ENCODE peak calls at places on chromosomes 12 and 14, in ten cellular contexts. One of them, this sample, is unnamed.

GRCh38 chr14:22220427-22220826 is 368.6 kb downstream of the DAD1 start:
- DNase-seq in CD4-positive, alpha-beta T cell: no peak
- DNase-seq in NCI-H1417: no peak
- DNase-seq in sigmoid colon: no peak
- DNase-seq in mesendoderm: no peak
- DNase-seq in left ventricle myocardium superior: no peak
- DNase-seq in ELR: no peak
- DNase-seq in RWPE1: peak
- DNase-seq in upper lobe of right lung: no peak
- DNase-seq in bronchial epithelial cell: peak
- DNase-seq in this sample: no peak

GRCh38 chr12:128715485-128715884 is 108.3 kb downstream of the SLC15A4 start:
- DNase-seq in CD4-positive, alpha-beta T cell: no peak
- DNase-seq in NCI-H1417: no peak
- DNase-seq in sigmoid colon: no peak
- DNase-seq in mesendoderm: no peak
- DNase-seq in left ventricle myocardium superior: no peak
- DNase-seq in ELR: no peak
- DNase-seq in RWPE1: no peak
- DNase-seq in upper lobe of right lung: no peak
- DNase-seq in bronchial epithelial cell: no peak
- DNase-seq in this sample: no peak

GRCh38 chr14:72926292-72927028 is at the start of gene DCAF4:
- DNase-seq in CD4-positive, alpha-beta T cell: peak
- DNase-seq in NCI-H1417: peak
- DNase-seq in sigmoid colon: peak
- DNase-seq in mesendoderm: peak
- DNase-seq in left ventricle myocardium superior: peak
- DNase-seq in ELR: peak
- DNase-seq in RWPE1: peak
- DNase-seq in upper lobe of right lung: peak
- DNase-seq in bronchial epithelial cell: peak
- DNase-seq in this sample: peak

GRCh38 chr12:1855241-1855640 is 34.9 kb downstream of the LRTM2 start:
- DNase-seq in CD4-positive, alpha-beta T cell: no peak
- DNase-seq in NCI-H1417: peak
- DNase-seq in sigmoid colon: no peak
- DNase-seq in mesendoderm: peak
- DNase-seq in left ventricle myocardium superior: no peak
- DNase-seq in ELR: peak
- DNase-seq in RWPE1: no peak
- DNase-seq in upper lobe of right lung: no peak
- DNase-seq in bronchial epithelial cell: no peak
- DNase-seq in this sample: no peak

GRCh38 chr12:131901431-131902331 is 7.3 kb downstream of the ULK1 start:
- DNase-seq in CD4-positive, alpha-beta T cell: no peak
- DNase-seq in NCI-H1417: no peak
- DNase-seq in sigmoid colon: peak
- DNase-seq in mesendoderm: no peak
- DNase-seq in left ventricle myocardium superior: peak
- DNase-seq in ELR: no peak
- DNase-seq in RWPE1: peak
- DNase-seq in upper lobe of right lung: peak
- DNase-seq in bronchial epithelial cell: no peak
- DNase-seq in this sample: no peak

GRCh38 chr14:41859336-41859735 is 252.7 kb downstream of the LRFN5 start:
- DNase-seq in CD4-positive, alpha-beta T cell: no peak
- DNase-seq in NCI-H1417: no peak
- DNase-seq in sigmoid colon: no peak
- DNase-seq in mesendoderm: no peak
- DNase-seq in left ventricle myocardium superior: no peak
- DNase-seq in ELR: no peak
- DNase-seq in RWPE1: no peak
- DNase-seq in upper lobe of right lung: no peak
- DNase-seq in bronchial epithelial cell: peak
- DNase-seq in this sample: no peak

GRCh38 chr12:52690351-52691075 is 10.3 kb upstream of the KRT1 start:
- DNase-seq in CD4-positive, alpha-beta T cell: no peak
- DNase-seq in NCI-H1417: no peak
- DNase-seq in sigmoid colon: no peak
- DNase-seq in mesendoderm: no peak
- DNase-seq in left ventricle myocardium superior: no peak
- DNase-seq in ELR: no peak
- DNase-seq in RWPE1: no peak
- DNase-seq in upper lobe of right lung: no peak
- DNase-seq in bronchial epithelial cell: no peak
- DNase-seq in this sample: no peak

GRCh38 chr12:119020377-119021360 is 39.3 kb downstream of the SRRM4 start:
- DNase-seq in CD4-positive, alpha-beta T cell: no peak
- DNase-seq in NCI-H1417: peak
- DNase-seq in sigmoid colon: no peak
- DNase-seq in mesendoderm: peak
- DNase-seq in left ventricle myocardium superior: peak
- DNase-seq in ELR: peak
- DNase-seq in RWPE1: no peak
- DNase-seq in upper lobe of right lung: peak
- DNase-seq in bronchial epithelial cell: no peak
- DNase-seq in this sample: peak

GRCh38 chr12:131831021-131831571 is 2.9 kb downstream of the MMP17 start:
- DNase-seq in CD4-positive, alpha-beta T cell: no peak
- DNase-seq in NCI-H1417: peak
- DNase-seq in sigmoid colon: peak
- DNase-seq in mesendoderm: no peak
- DNase-seq in left ventricle myocardium superior: no peak
- DNase-seq in ELR: peak
- DNase-seq in RWPE1: no peak
- DNase-seq in upper lobe of right lung: no peak
- DNase-seq in bronchial epithelial cell: no peak
- DNase-seq in this sample: peak

GRCh38 chr14:60328588-60328987 is 79.6 kb downstream of the PPM1A start:
- DNase-seq in CD4-positive, alpha-beta T cell: no peak
- DNase-seq in NCI-H1417: peak
- DNase-seq in sigmoid colon: no peak
- DNase-seq in mesendoderm: peak
- DNase-seq in left ventricle myocardium superior: no peak
- DNase-seq in ELR: no peak
- DNase-seq in RWPE1: no peak
- DNase-seq in upper lobe of right lung: no peak
- DNase-seq in bronchial epithelial cell: no peak
- DNase-seq in this sample: peak

GRCh38 chr14:52175982-52176502 is 91.5 kb upstream of the PTGDR start:
- DNase-seq in CD4-positive, alpha-beta T cell: no peak
- DNase-seq in NCI-H1417: no peak
- DNase-seq in sigmoid colon: no peak
- DNase-seq in mesendoderm: no peak
- DNase-seq in left ventricle myocardium superior: no peak
- DNase-seq in ELR: no peak
- DNase-seq in RWPE1: no peak
- DNase-seq in upper lobe of right lung: no peak
- DNase-seq in bronchial epithelial cell: no peak
- DNase-seq in this sample: no peak

GRCh38 chr12:109590566-109590965 is 17.0 kb downstream of the MVK start:
- DNase-seq in CD4-positive, alpha-beta T cell: no peak
- DNase-seq in NCI-H1417: no peak
- DNase-seq in sigmoid colon: no peak
- DNase-seq in mesendoderm: no peak
- DNase-seq in left ventricle myocardium superior: no peak
- DNase-seq in ELR: no peak
- DNase-seq in RWPE1: no peak
- DNase-seq in upper lobe of right lung: no peak
- DNase-seq in bronchial epithelial cell: no peak
- DNase-seq in this sample: no peak

GRCh38 chr12:16369156-16369555 is 21.7 kb downstream of the MGST1 start:
- DNase-seq in CD4-positive, alpha-beta T cell: no peak
- DNase-seq in NCI-H1417: no peak
- DNase-seq in sigmoid colon: no peak
- DNase-seq in mesendoderm: no peak
- DNase-seq in left ventricle myocardium superior: no peak
- DNase-seq in ELR: no peak
- DNase-seq in RWPE1: no peak
- DNase-seq in upper lobe of right lung: no peak
- DNase-seq in bronchial epithelial cell: peak
- DNase-seq in this sample: no peak

GRCh38 chr14:55125403-55125802 is 3.6 kb upstream of the LGALS3 start:
- DNase-seq in CD4-positive, alpha-beta T cell: no peak
- DNase-seq in NCI-H1417: no peak
- DNase-seq in sigmoid colon: no peak
- DNase-seq in mesendoderm: no peak
- DNase-seq in left ventricle myocardium superior: no peak
- DNase-seq in ELR: peak
- DNase-seq in RWPE1: no peak
- DNase-seq in upper lobe of right lung: no peak
- DNase-seq in bronchial epithelial cell: no peak
- DNase-seq in this sample: no peak

GRCh38 chr12:31687101-31687527 is 27.6 kb downstream of the ETFBKMT start:
- DNase-seq in CD4-positive, alpha-beta T cell: no peak
- DNase-seq in NCI-H1417: no peak
- DNase-seq in sigmoid colon: no peak
- DNase-seq in mesendoderm: no peak
- DNase-seq in left ventricle myocardium superior: no peak
- DNase-seq in ELR: no peak
- DNase-seq in RWPE1: no peak
- DNase-seq in upper lobe of right lung: no peak
- DNase-seq in bronchial epithelial cell: no peak
- DNase-seq in this sample: no peak

GRCh38 chr12:101671157-101671791 is 26.2 kb upstream of the CHPT1 start:
- DNase-seq in CD4-positive, alpha-beta T cell: peak
- DNase-seq in NCI-H1417: no peak
- DNase-seq in sigmoid colon: no peak
- DNase-seq in mesendoderm: no peak
- DNase-seq in left ventricle myocardium superior: no peak
- DNase-seq in ELR: no peak
- DNase-seq in RWPE1: no peak
- DNase-seq in upper lobe of right lung: no peak
- DNase-seq in bronchial epithelial cell: no peak
- DNase-seq in this sample: peak

GRCh38 chr12:111238075-111238734 is 130.7 kb downstream of the PHETA1 start:
- DNase-seq in CD4-positive, alpha-beta T cell: no peak
- DNase-seq in NCI-H1417: peak
- DNase-seq in sigmoid colon: no peak
- DNase-seq in mesendoderm: no peak
- DNase-seq in left ventricle myocardium superior: no peak
- DNase-seq in ELR: no peak
- DNase-seq in RWPE1: no peak
- DNase-seq in upper lobe of right lung: no peak
- DNase-seq in bronchial epithelial cell: peak
- DNase-seq in this sample: no peak

GRCh38 chr14:87286191-87286590 is 706.8 kb downstream of the GALC start:
- DNase-seq in CD4-positive, alpha-beta T cell: no peak
- DNase-seq in NCI-H1417: no peak
- DNase-seq in sigmoid colon: no peak
- DNase-seq in mesendoderm: no peak
- DNase-seq in left ventricle myocardium superior: no peak
- DNase-seq in ELR: no peak
- DNase-seq in RWPE1: peak
- DNase-seq in upper lobe of right lung: no peak
- DNase-seq in bronchial epithelial cell: peak
- DNase-seq in this sample: no peak

GRCh38 chr12:55718650-55719275 is 1.4 kb upstream of the RDH5 start:
- DNase-seq in CD4-positive, alpha-beta T cell: no peak
- DNase-seq in NCI-H1417: no peak
- DNase-seq in sigmoid colon: no peak
- DNase-seq in mesendoderm: no peak
- DNase-seq in left ventricle myocardium superior: no peak
- DNase-seq in ELR: no peak
- DNase-seq in RWPE1: no peak
- DNase-seq in upper lobe of right lung: no peak
- DNase-seq in bronchial epithelial cell: no peak
- DNase-seq in this sample: no peak

GRCh38 chr14:33134975-33135374 is 196.3 kb downstream of the NPAS3 start:
- DNase-seq in CD4-positive, alpha-beta T cell: no peak
- DNase-seq in NCI-H1417: no peak
- DNase-seq in sigmoid colon: no peak
- DNase-seq in mesendoderm: no peak
- DNase-seq in left ventricle myocardium superior: no peak
- DNase-seq in ELR: no peak
- DNase-seq in RWPE1: no peak
- DNase-seq in upper lobe of right lung: no peak
- DNase-seq in bronchial epithelial cell: no peak
- DNase-seq in this sample: no peak

GRCh38 chr14:68939893-68940613 is 39.0 kb downstream of the ACTN1 start:
- DNase-seq in CD4-positive, alpha-beta T cell: no peak
- DNase-seq in NCI-H1417: no peak
- DNase-seq in sigmoid colon: peak
- DNase-seq in mesendoderm: peak
- DNase-seq in left ventricle myocardium superior: peak
- DNase-seq in ELR: peak
- DNase-seq in RWPE1: peak
- DNase-seq in upper lobe of right lung: no peak
- DNase-seq in bronchial epithelial cell: peak
- DNase-seq in this sample: peak

GRCh38 chr14:75335588-75335987 is 57.0 kb downstream of the FOS start:
- DNase-seq in CD4-positive, alpha-beta T cell: no peak
- DNase-seq in NCI-H1417: no peak
- DNase-seq in sigmoid colon: peak
- DNase-seq in mesendoderm: no peak
- DNase-seq in left ventricle myocardium superior: no peak
- DNase-seq in ELR: no peak
- DNase-seq in RWPE1: no peak
- DNase-seq in upper lobe of right lung: no peak
- DNase-seq in bronchial epithelial cell: no peak
- DNase-seq in this sample: peak

GRCh38 chr12:123115409-123116111 is 35.3 kb downstream of the PITPNM2 start:
- DNase-seq in CD4-positive, alpha-beta T cell: no peak
- DNase-seq in NCI-H1417: no peak
- DNase-seq in sigmoid colon: peak
- DNase-seq in mesendoderm: no peak
- DNase-seq in left ventricle myocardium superior: peak
- DNase-seq in ELR: peak
- DNase-seq in RWPE1: peak
- DNase-seq in upper lobe of right lung: no peak
- DNase-seq in bronchial epithelial cell: no peak
- DNase-seq in this sample: peak

GRCh38 chr14:96072076-96072475 is 32.9 kb downstream of the C14orf132 start:
- DNase-seq in CD4-positive, alpha-beta T cell: no peak
- DNase-seq in NCI-H1417: no peak
- DNase-seq in sigmoid colon: no peak
- DNase-seq in mesendoderm: no peak
- DNase-seq in left ventricle myocardium superior: no peak
- DNase-seq in ELR: no peak
- DNase-seq in RWPE1: no peak
- DNase-seq in upper lobe of right lung: no peak
- DNase-seq in bronchial epithelial cell: no peak
- DNase-seq in this sample: no peak

GRCh38 chr14:53273671-53274072 is 120.5 kb upstream of the DDHD1 start:
- DNase-seq in CD4-positive, alpha-beta T cell: no peak
- DNase-seq in NCI-H1417: peak
- DNase-seq in sigmoid colon: no peak
- DNase-seq in mesendoderm: peak
- DNase-seq in left ventricle myocardium superior: peak
- DNase-seq in ELR: peak
- DNase-seq in RWPE1: no peak
- DNase-seq in upper lobe of right lung: no peak
- DNase-seq in bronchial epithelial cell: peak
- DNase-seq in this sample: peak

GRCh38 chr12:108784270-108784669 is 53.0 kb upstream of the CORO1C start:
- DNase-seq in CD4-positive, alpha-beta T cell: no peak
- DNase-seq in NCI-H1417: peak
- DNase-seq in sigmoid colon: no peak
- DNase-seq in mesendoderm: no peak
- DNase-seq in left ventricle myocardium superior: peak
- DNase-seq in ELR: no peak
- DNase-seq in RWPE1: no peak
- DNase-seq in upper lobe of right lung: no peak
- DNase-seq in bronchial epithelial cell: no peak
- DNase-seq in this sample: no peak

GRCh38 chr14:77681196-77682157 is 26.3 kb downstream of the ALKBH1 start:
- DNase-seq in CD4-positive, alpha-beta T cell: no peak
- DNase-seq in NCI-H1417: peak
- DNase-seq in sigmoid colon: no peak
- DNase-seq in mesendoderm: no peak
- DNase-seq in left ventricle myocardium superior: no peak
- DNase-seq in ELR: peak
- DNase-seq in RWPE1: no peak
- DNase-seq in upper lobe of right lung: no peak
- DNase-seq in bronchial epithelial cell: no peak
- DNase-seq in this sample: no peak

GRCh38 chr12:2877047-2877958 is at the start of the genes FOXM1 and RHNO1:
- DNase-seq in CD4-positive, alpha-beta T cell: peak
- DNase-seq in NCI-H1417: peak
- DNase-seq in sigmoid colon: peak
- DNase-seq in mesendoderm: peak
- DNase-seq in left ventricle myocardium superior: peak
- DNase-seq in ELR: peak
- DNase-seq in RWPE1: peak
- DNase-seq in upper lobe of right lung: peak
- DNase-seq in bronchial epithelial cell: peak
- DNase-seq in this sample: peak